ENCODE peak calls at places on chromosome 14, in six cellular contexts. One of them, this sample, is unnamed.

GRCh38 chr14:36363704-36364103 is 43.3 kb upstream of the MBIP start:
- DNase-seq in ELR: no peak
- DNase-seq in cardiac muscle cell: no peak
- DNase-seq in stimulated activated CD4-positive, alpha-beta T cell treated with anti-CD3 and anti-CD28 coated beads, Interleukin-1b, Interleukin-23, amount 100 ng/mL, for 1 hour: no peak
- DNase-seq in NCI-H460: no peak
- DNase-seq in ELF-1: peak
- DNase-seq in this sample: no peak

GRCh38 chr14:80475074-80475473 is 263.8 kb upstream of the DIO2 start:
- DNase-seq in ELF-1: no peak
- DNase-seq in stimulated activated CD4-positive, alpha-beta T cell treated with anti-CD3 and anti-CD28 coated beads, Interleukin-1b, Interleukin-23, amount 100 ng/mL, for 1 hour: no peak
- DNase-seq in NCI-H460: no peak
- DNase-seq in cardiac muscle cell: no peak
- DNase-seq in ELR: peak
- DNase-seq in this sample: no peak

GRCh38 chr14:91159182-91159581 is 45.3 kb downstream of the DGLUCY start:
- DNase-seq in NCI-H460: no peak
- DNase-seq in cardiac muscle cell: no peak
- DNase-seq in ELF-1: no peak
- DNase-seq in stimulated activated CD4-positive, alpha-beta T cell treated with anti-CD3 and anti-CD28 coated beads, Interleukin-1b, Interleukin-23, amount 100 ng/mL, for 1 hour: no peak
- DNase-seq in ELR: no peak
- DNase-seq in this sample: no peak

GRCh38 chr14:74019743-74020142 is 594 bp downstream of the BBOF1 start:
- DNase-seq in cardiac muscle cell: peak
- DNase-seq in NCI-H460: no peak
- DNase-seq in ELF-1: no peak
- DNase-seq in stimulated activated CD4-positive, alpha-beta T cell treated with anti-CD3 and anti-CD28 coated beads, Interleukin-1b, Interleukin-23, amount 100 ng/mL, for 1 hour: no peak
- DNase-seq in ELR: peak
- DNase-seq in this sample: no peak

GRCh38 chr14:30771595-30771994 is 102.8 kb upstream of the COCH start:
- DNase-seq in cardiac muscle cell: no peak
- DNase-seq in NCI-H460: no peak
- DNase-seq in ELF-1: no peak
- DNase-seq in ELR: no peak
- DNase-seq in stimulated activated CD4-positive, alpha-beta T cell treated with anti-CD3 and anti-CD28 coated beads, Interleukin-1b, Interleukin-23, amount 100 ng/mL, for 1 hour: no peak
- DNase-seq in this sample: no peak

GRCh38 chr14:42113358-42114070 is 506.8 kb downstream of the LRFN5 start:
- DNase-seq in ELR: no peak
- DNase-seq in ELF-1: peak
- DNase-seq in cardiac muscle cell: no peak
- DNase-seq in stimulated activated CD4-positive, alpha-beta T cell treated with anti-CD3 and anti-CD28 coated beads, Interleukin-1b, Interleukin-23, amount 100 ng/mL, for 1 hour: no peak
- DNase-seq in NCI-H460: no peak
- DNase-seq in this sample: no peak

GRCh38 chr14:98633380-98633779 is 638.6 kb downstream of the BCL11B start:
- DNase-seq in ELR: no peak
- DNase-seq in ELF-1: no peak
- DNase-seq in cardiac muscle cell: peak
- DNase-seq in stimulated activated CD4-positive, alpha-beta T cell treated with anti-CD3 and anti-CD28 coated beads, Interleukin-1b, Interleukin-23, amount 100 ng/mL, for 1 hour: no peak
- DNase-seq in NCI-H460: no peak
- DNase-seq in this sample: no peak

GRCh38 chr14:102986810-102987579 is 64.5 kb downstream of the AMN start:
- DNase-seq in stimulated activated CD4-positive, alpha-beta T cell treated with anti-CD3 and anti-CD28 coated beads, Interleukin-1b, Interleukin-23, amount 100 ng/mL, for 1 hour: no peak
- DNase-seq in ELF-1: no peak
- DNase-seq in cardiac muscle cell: no peak
- DNase-seq in ELR: peak
- DNase-seq in NCI-H460: no peak
- DNase-seq in this sample: no peak

GRCh38 chr14:55482936-55483605 is 42.7 kb upstream of the TBPL2 start:
- DNase-seq in cardiac muscle cell: no peak
- DNase-seq in NCI-H460: no peak
- DNase-seq in stimulated activated CD4-positive, alpha-beta T cell treated with anti-CD3 and anti-CD28 coated beads, Interleukin-1b, Interleukin-23, amount 100 ng/mL, for 1 hour: no peak
- DNase-seq in ELF-1: no peak
- DNase-seq in ELR: no peak
- DNase-seq in this sample: no peak

GRCh38 chr14:54209501-54210231 is 187.1 kb upstream of the CDKN3 start:
- DNase-seq in NCI-H460: no peak
- DNase-seq in ELR: peak
- DNase-seq in cardiac muscle cell: no peak
- DNase-seq in ELF-1: no peak
- DNase-seq in stimulated activated CD4-positive, alpha-beta T cell treated with anti-CD3 and anti-CD28 coated beads, Interleukin-1b, Interleukin-23, amount 100 ng/mL, for 1 hour: no peak
- DNase-seq in this sample: no peak

GRCh38 chr14:94203473-94204210 is 29.5 kb downstream of the PPP4R4 start:
- DNase-seq in stimulated activated CD4-positive, alpha-beta T cell treated with anti-CD3 and anti-CD28 coated beads, Interleukin-1b, Interleukin-23, amount 100 ng/mL, for 1 hour: no peak
- DNase-seq in cardiac muscle cell: no peak
- DNase-seq in NCI-H460: no peak
- DNase-seq in ELF-1: no peak
- DNase-seq in ELR: peak
- DNase-seq in this sample: no peak

GRCh38 chr14:66140213-66140918 is 345.8 kb upstream of the CCDC196 start:
- DNase-seq in cardiac muscle cell: no peak
- DNase-seq in ELR: no peak
- DNase-seq in stimulated activated CD4-positive, alpha-beta T cell treated with anti-CD3 and anti-CD28 coated beads, Interleukin-1b, Interleukin-23, amount 100 ng/mL, for 1 hour: no peak
- DNase-seq in NCI-H460: no peak
- DNase-seq in ELF-1: no peak
- DNase-seq in this sample: no peak

GRCh38 chr14:34035177-34035933 is 84.5 kb upstream of the EGLN3 start:
- DNase-seq in stimulated activated CD4-positive, alpha-beta T cell treated with anti-CD3 and anti-CD28 coated beads, Interleukin-1b, Interleukin-23, amount 100 ng/mL, for 1 hour: no peak
- DNase-seq in ELF-1: no peak
- DNase-seq in cardiac muscle cell: no peak
- DNase-seq in NCI-H460: no peak
- DNase-seq in ELR: no peak
- DNase-seq in this sample: no peak

GRCh38 chr14:89215166-89215940 is 201.7 kb downstream of the FOXN3 start:
- DNase-seq in NCI-H460: no peak
- DNase-seq in ELR: no peak
- DNase-seq in ELF-1: no peak
- DNase-seq in cardiac muscle cell: no peak
- DNase-seq in stimulated activated CD4-positive, alpha-beta T cell treated with anti-CD3 and anti-CD28 coated beads, Interleukin-1b, Interleukin-23, amount 100 ng/mL, for 1 hour: no peak
- DNase-seq in this sample: no peak

GRCh38 chr14:59309291-59309900 is 120.9 kb downstream of the DAAM1 start:
- DNase-seq in cardiac muscle cell: no peak
- DNase-seq in ELF-1: no peak
- DNase-seq in ELR: no peak
- DNase-seq in NCI-H460: no peak
- DNase-seq in stimulated activated CD4-positive, alpha-beta T cell treated with anti-CD3 and anti-CD28 coated beads, Interleukin-1b, Interleukin-23, amount 100 ng/mL, for 1 hour: no peak
- DNase-seq in this sample: no peak

GRCh38 chr14:53683229-53683628 is 273.4 kb downstream of the BMP4 start:
- DNase-seq in NCI-H460: no peak
- DNase-seq in stimulated activated CD4-positive, alpha-beta T cell treated with anti-CD3 and anti-CD28 coated beads, Interleukin-1b, Interleukin-23, amount 100 ng/mL, for 1 hour: no peak
- DNase-seq in ELF-1: no peak
- DNase-seq in ELR: no peak
- DNase-seq in cardiac muscle cell: no peak
- DNase-seq in this sample: no peak

GRCh38 chr14:71533800-71534199 is 398.4 kb upstream of the RGS6 start:
- DNase-seq in ELR: no peak
- DNase-seq in NCI-H460: no peak
- DNase-seq in cardiac muscle cell: no peak
- DNase-seq in stimulated activated CD4-positive, alpha-beta T cell treated with anti-CD3 and anti-CD28 coated beads, Interleukin-1b, Interleukin-23, amount 100 ng/mL, for 1 hour: no peak
- DNase-seq in ELF-1: no peak
- DNase-seq in this sample: no peak

GRCh38 chr14:71703477-71703876 is 228.8 kb upstream of the RGS6 start:
- DNase-seq in ELF-1: no peak
- DNase-seq in stimulated activated CD4-positive, alpha-beta T cell treated with anti-CD3 and anti-CD28 coated beads, Interleukin-1b, Interleukin-23, amount 100 ng/mL, for 1 hour: no peak
- DNase-seq in NCI-H460: no peak
- DNase-seq in ELR: no peak
- DNase-seq in cardiac muscle cell: peak
- DNase-seq in this sample: no peak

GRCh38 chr14:104285483-104285790 is 147.1 kb downstream of the KIF26A start:
- DNase-seq in NCI-H460: no peak
- DNase-seq in cardiac muscle cell: no peak
- DNase-seq in ELR: no peak
- DNase-seq in ELF-1: no peak
- DNase-seq in stimulated activated CD4-positive, alpha-beta T cell treated with anti-CD3 and anti-CD28 coated beads, Interleukin-1b, Interleukin-23, amount 100 ng/mL, for 1 hour: no peak
- DNase-seq in this sample: no peak

GRCh38 chr14:92549096-92549852 is 35.7 kb downstream of the RIN3 start:
- DNase-seq in ELF-1: no peak
- DNase-seq in stimulated activated CD4-positive, alpha-beta T cell treated with anti-CD3 and anti-CD28 coated beads, Interleukin-1b, Interleukin-23, amount 100 ng/mL, for 1 hour: no peak
- DNase-seq in NCI-H460: no peak
- DNase-seq in cardiac muscle cell: no peak
- DNase-seq in ELR: no peak
- DNase-seq in this sample: no peak

GRCh38 chr14:99517643-99518381 is 36.6 kb downstream of the CCNK start:
- DNase-seq in NCI-H460: no peak
- DNase-seq in cardiac muscle cell: no peak
- DNase-seq in ELR: no peak
- DNase-seq in ELF-1: no peak
- DNase-seq in stimulated activated CD4-positive, alpha-beta T cell treated with anti-CD3 and anti-CD28 coated beads, Interleukin-1b, Interleukin-23, amount 100 ng/mL, for 1 hour: no peak
- DNase-seq in this sample: no peak

GRCh38 chr14:53011053-53011462 is 60.2 kb upstream of the FERMT2 start:
- DNase-seq in cardiac muscle cell: peak
- DNase-seq in ELF-1: peak
- DNase-seq in ELR: peak
- DNase-seq in NCI-H460: peak
- DNase-seq in stimulated activated CD4-positive, alpha-beta T cell treated with anti-CD3 and anti-CD28 coated beads, Interleukin-1b, Interleukin-23, amount 100 ng/mL, for 1 hour: no peak
- DNase-seq in this sample: peak

GRCh38 chr14:95961481-95961880 is 77.7 kb upstream of the C14orf132 start:
- DNase-seq in ELR: no peak
- DNase-seq in stimulated activated CD4-positive, alpha-beta T cell treated with anti-CD3 and anti-CD28 coated beads, Interleukin-1b, Interleukin-23, amount 100 ng/mL, for 1 hour: no peak
- DNase-seq in ELF-1: peak
- DNase-seq in cardiac muscle cell: no peak
- DNase-seq in NCI-H460: no peak
- DNase-seq in this sample: no peak

GRCh38 chr14:51168220-51168613 is 71.8 kb upstream of the TMX1 start:
- DNase-seq in NCI-H460: no peak
- DNase-seq in stimulated activated CD4-positive, alpha-beta T cell treated with anti-CD3 and anti-CD28 coated beads, Interleukin-1b, Interleukin-23, amount 100 ng/mL, for 1 hour: no peak
- DNase-seq in cardiac muscle cell: no peak
- DNase-seq in ELF-1: no peak
- DNase-seq in ELR: no peak
- DNase-seq in this sample: no peak

GRCh38 chr14:30559638-30560071 is 697 bp downstream of the G2E3 start:
- DNase-seq in cardiac muscle cell: peak
- DNase-seq in ELR: peak
- DNase-seq in ELF-1: peak
- DNase-seq in stimulated activated CD4-positive, alpha-beta T cell treated with anti-CD3 and anti-CD28 coated beads, Interleukin-1b, Interleukin-23, amount 100 ng/mL, for 1 hour: no peak
- DNase-seq in NCI-H460: no peak
- DNase-seq in this sample: no peak

GRCh38 chr14:20559461-20559904 is 1.4 kb downstream of the RNASE9 start:
- DNase-seq in cardiac muscle cell: no peak
- DNase-seq in stimulated activated CD4-positive, alpha-beta T cell treated with anti-CD3 and anti-CD28 coated beads, Interleukin-1b, Interleukin-23, amount 100 ng/mL, for 1 hour: no peak
- DNase-seq in ELR: no peak
- DNase-seq in ELF-1: no peak
- DNase-seq in NCI-H460: no peak
- DNase-seq in this sample: peak

GRCh38 chr14:55500708-55501107 is 60.3 kb upstream of the TBPL2 start:
- DNase-seq in ELF-1: no peak
- DNase-seq in cardiac muscle cell: no peak
- DNase-seq in NCI-H460: no peak
- DNase-seq in ELR: no peak
- DNase-seq in stimulated activated CD4-positive, alpha-beta T cell treated with anti-CD3 and anti-CD28 coated beads, Interleukin-1b, Interleukin-23, amount 100 ng/mL, for 1 hour: no peak
- DNase-seq in this sample: no peak

GRCh38 chr14:35398095-35398584 is 6.4 kb downstream of the NFKBIA start:
- DNase-seq in NCI-H460: no peak
- DNase-seq in cardiac muscle cell: no peak
- DNase-seq in ELF-1: no peak
- DNase-seq in ELR: peak
- DNase-seq in stimulated activated CD4-positive, alpha-beta T cell treated with anti-CD3 and anti-CD28 coated beads, Interleukin-1b, Interleukin-23, amount 100 ng/mL, for 1 hour: no peak
- DNase-seq in this sample: no peak

GRCh38 chr14:50303744-50304471 is 8.1 kb downstream of the L2HGDH start:
- DNase-seq in NCI-H460: no peak
- DNase-seq in stimulated activated CD4-positive, alpha-beta T cell treated with anti-CD3 and anti-CD28 coated beads, Interleukin-1b, Interleukin-23, amount 100 ng/mL, for 1 hour: no peak
- DNase-seq in cardiac muscle cell: no peak
- DNase-seq in ELR: no peak
- DNase-seq in ELF-1: no peak
- DNase-seq in this sample: no peak

GRCh38 chr14:91897121-91897701 is 29.9 kb upstream of the TC2N start:
- DNase-seq in stimulated activated CD4-positive, alpha-beta T cell treated with anti-CD3 and anti-CD28 coated beads, Interleukin-1b, Interleukin-23, amount 100 ng/mL, for 1 hour: no peak
- DNase-seq in NCI-H460: no peak
- DNase-seq in cardiac muscle cell: no peak
- DNase-seq in ELR: no peak
- DNase-seq in ELF-1: peak
- DNase-seq in this sample: peak

GRCh38 chr14:32514236-32514635 is 185.1 kb downstream of the AKAP6 start:
- DNase-seq in cardiac muscle cell: no peak
- DNase-seq in NCI-H460: no peak
- DNase-seq in ELR: no peak
- DNase-seq in ELF-1: no peak
- DNase-seq in stimulated activated CD4-positive, alpha-beta T cell treated with anti-CD3 and anti-CD28 coated beads, Interleukin-1b, Interleukin-23, amount 100 ng/mL, for 1 hour: no peak
- DNase-seq in this sample: no peak

GRCh38 chr14:26113930-26114329 is 483.9 kb downstream of the NOVA1 start:
- DNase-seq in ELF-1: no peak
- DNase-seq in NCI-H460: no peak
- DNase-seq in ELR: no peak
- DNase-seq in stimulated activated CD4-positive, alpha-beta T cell treated with anti-CD3 and anti-CD28 coated beads, Interleukin-1b, Interleukin-23, amount 100 ng/mL, for 1 hour: no peak
- DNase-seq in cardiac muscle cell: no peak
- DNase-seq in this sample: no peak

GRCh38 chr14:73752297-73752992 is 38.3 kb upstream of the PNMA1 start:
- DNase-seq in NCI-H460: no peak
- DNase-seq in stimulated activated CD4-positive, alpha-beta T cell treated with anti-CD3 and anti-CD28 coated beads, Interleukin-1b, Interleukin-23, amount 100 ng/mL, for 1 hour: no peak
- DNase-seq in cardiac muscle cell: no peak
- DNase-seq in ELF-1: peak
- DNase-seq in ELR: no peak
- DNase-seq in this sample: no peak

GRCh38 chr14:104280902-104281767 is 142.7 kb downstream of the KIF26A start:
- DNase-seq in ELR: no peak
- DNase-seq in stimulated activated CD4-positive, alpha-beta T cell treated with anti-CD3 and anti-CD28 coated beads, Interleukin-1b, Interleukin-23, amount 100 ng/mL, for 1 hour: no peak
- DNase-seq in ELF-1: peak
- DNase-seq in NCI-H460: no peak
- DNase-seq in cardiac muscle cell: no peak
- DNase-seq in this sample: no peak

GRCh38 chr14:84209021-84209420 is 1320.9 kb upstream of the FLRT2 start:
- DNase-seq in cardiac muscle cell: no peak
- DNase-seq in ELF-1: no peak
- DNase-seq in stimulated activated CD4-positive, alpha-beta T cell treated with anti-CD3 and anti-CD28 coated beads, Interleukin-1b, Interleukin-23, amount 100 ng/mL, for 1 hour: no peak
- DNase-seq in NCI-H460: no peak
- DNase-seq in ELR: no peak
- DNase-seq in this sample: no peak